ENCODE peak calls at places on chromosome 19, in nine cellular contexts. One of them, this sample, is unnamed.

GRCh38 chr19:4075373-4075772 is 8.7 kb upstream of the ZBTB7A start:
- DNase-seq in adrenal gland: no peak
- DNase-seq in RWPE1: no peak
- DNase-seq in GM23338: no peak
- DNase-seq in aorta: no peak
- DNase-seq in substantia nigra: no peak
- DNase-seq in CD4-positive, alpha-beta memory T cell: no peak
- DNase-seq in CD8-positive, alpha-beta T cell: no peak
- DNase-seq in CD4-positive, alpha-beta T cell: no peak
- DNase-seq in this sample: peak; percentile 65

GRCh38 chr19:54248016-54248601 is 5.5 kb upstream of the LILRA6 start:
- DNase-seq in adrenal gland: peak; percentile 70
- DNase-seq in RWPE1: no peak
- DNase-seq in GM23338: no peak
- DNase-seq in aorta: peak; percentile 78
- DNase-seq in substantia nigra: no peak
- DNase-seq in CD4-positive, alpha-beta memory T cell: no peak
- DNase-seq in CD8-positive, alpha-beta T cell: no peak
- DNase-seq in CD4-positive, alpha-beta T cell: no peak
- DNase-seq in this sample: peak; percentile 70

GRCh38 chr19:13699786-13700185 is 64.5 kb upstream of the MRI1 start:
- DNase-seq in adrenal gland: no peak
- DNase-seq in RWPE1: no peak
- DNase-seq in GM23338: no peak
- DNase-seq in aorta: no peak
- DNase-seq in substantia nigra: no peak
- DNase-seq in CD4-positive, alpha-beta memory T cell: no peak
- DNase-seq in CD8-positive, alpha-beta T cell: no peak
- DNase-seq in CD4-positive, alpha-beta T cell: no peak
- DNase-seq in this sample: no peak

GRCh38 chr19:6271721-6272410 is 7.9 kb downstream of the MLLT1 start:
- DNase-seq in adrenal gland: peak; percentile 92
- DNase-seq in RWPE1: no peak
- DNase-seq in GM23338: peak; percentile 56
- DNase-seq in aorta: peak; percentile 77
- DNase-seq in substantia nigra: no peak
- DNase-seq in CD4-positive, alpha-beta memory T cell: no peak
- DNase-seq in CD8-positive, alpha-beta T cell: no peak
- DNase-seq in CD4-positive, alpha-beta T cell: no peak
- DNase-seq in this sample: peak; percentile 90

GRCh38 chr19:51469162-51469561 is 9.2 kb upstream of the CEACAM18 start:
- DNase-seq in adrenal gland: no peak
- DNase-seq in RWPE1: no peak
- DNase-seq in GM23338: no peak
- DNase-seq in aorta: no peak
- DNase-seq in substantia nigra: no peak
- DNase-seq in CD4-positive, alpha-beta memory T cell: no peak
- DNase-seq in CD8-positive, alpha-beta T cell: no peak
- DNase-seq in CD4-positive, alpha-beta T cell: no peak
- DNase-seq in this sample: no peak

GRCh38 chr19:32890326-32890725 is 20.8 kb upstream of the SLC7A9 start:
- DNase-seq in adrenal gland: no peak
- DNase-seq in RWPE1: no peak
- DNase-seq in GM23338: no peak
- DNase-seq in aorta: no peak
- DNase-seq in substantia nigra: no peak
- DNase-seq in CD4-positive, alpha-beta memory T cell: no peak
- DNase-seq in CD8-positive, alpha-beta T cell: no peak
- DNase-seq in CD4-positive, alpha-beta T cell: no peak
- DNase-seq in this sample: no peak

GRCh38 chr19:35249848-35250711 is 1.3 kb downstream of the LSR start:
- DNase-seq in adrenal gland: no peak
- DNase-seq in RWPE1: no peak
- DNase-seq in GM23338: no peak
- DNase-seq in aorta: no peak
- DNase-seq in substantia nigra: no peak
- DNase-seq in CD4-positive, alpha-beta memory T cell: no peak
- DNase-seq in CD8-positive, alpha-beta T cell: no peak
- DNase-seq in CD4-positive, alpha-beta T cell: no peak
- DNase-seq in this sample: peak; percentile 55

GRCh38 chr19:19110410-19111137 is 27.7 kb downstream of the TMEM161A start:
- DNase-seq in adrenal gland: no peak
- DNase-seq in RWPE1: no peak
- DNase-seq in GM23338: peak; percentile 87
- DNase-seq in aorta: no peak
- DNase-seq in substantia nigra: no peak
- DNase-seq in CD4-positive, alpha-beta memory T cell: peak; percentile 2
- DNase-seq in CD8-positive, alpha-beta T cell: no peak
- DNase-seq in CD4-positive, alpha-beta T cell: no peak
- DNase-seq in this sample: no peak

GRCh38 chr19:41928221-41928683 is at the start of gene ERFL:
- DNase-seq in adrenal gland: no peak
- DNase-seq in RWPE1: no peak
- DNase-seq in GM23338: peak; percentile 50
- DNase-seq in aorta: no peak
- DNase-seq in substantia nigra: no peak
- DNase-seq in CD4-positive, alpha-beta memory T cell: no peak
- DNase-seq in CD8-positive, alpha-beta T cell: no peak
- DNase-seq in CD4-positive, alpha-beta T cell: no peak
- DNase-seq in this sample: no peak

GRCh38 chr19:22832031-22832762 is at the start of gene ZNF723:
- DNase-seq in adrenal gland: no peak
- DNase-seq in RWPE1: no peak
- DNase-seq in GM23338: peak; percentile 4
- DNase-seq in aorta: no peak
- DNase-seq in substantia nigra: no peak
- DNase-seq in CD4-positive, alpha-beta memory T cell: no peak
- DNase-seq in CD8-positive, alpha-beta T cell: no peak
- DNase-seq in CD4-positive, alpha-beta T cell: no peak
- DNase-seq in this sample: no peak

GRCh38 chr19:45215391-45216191 is 29.6 kb downstream of the EXOC3L2 start:
- DNase-seq in adrenal gland: peak; percentile 72
- DNase-seq in RWPE1: no peak
- DNase-seq in GM23338: peak; percentile 77
- DNase-seq in aorta: no peak
- DNase-seq in substantia nigra: no peak
- DNase-seq in CD4-positive, alpha-beta memory T cell: no peak
- DNase-seq in CD8-positive, alpha-beta T cell: no peak
- DNase-seq in CD4-positive, alpha-beta T cell: no peak
- DNase-seq in this sample: peak; percentile 78

GRCh38 chr19:46478356-46478986 is 7.1 kb upstream of the PNMA8A start:
- DNase-seq in adrenal gland: no peak
- DNase-seq in RWPE1: no peak
- DNase-seq in GM23338: peak; percentile 97
- DNase-seq in aorta: peak; percentile 49
- DNase-seq in substantia nigra: no peak
- DNase-seq in CD4-positive, alpha-beta memory T cell: peak; percentile 26
- DNase-seq in CD8-positive, alpha-beta T cell: no peak
- DNase-seq in CD4-positive, alpha-beta T cell: no peak
- DNase-seq in this sample: no peak

GRCh38 chr19:35105411-35106290 is 10.0 kb upstream of the FXYD3 start:
- DNase-seq in adrenal gland: no peak
- DNase-seq in RWPE1: no peak
- DNase-seq in GM23338: no peak
- DNase-seq in aorta: no peak
- DNase-seq in substantia nigra: no peak
- DNase-seq in CD4-positive, alpha-beta memory T cell: no peak
- DNase-seq in CD8-positive, alpha-beta T cell: no peak
- DNase-seq in CD4-positive, alpha-beta T cell: no peak
- DNase-seq in this sample: no peak

GRCh38 chr19:7862413-7862951 is 11.7 kb downstream of the PRR36 start:
- DNase-seq in adrenal gland: peak; percentile 85
- DNase-seq in RWPE1: peak; percentile 80
- DNase-seq in GM23338: peak; percentile 97
- DNase-seq in aorta: no peak
- DNase-seq in substantia nigra: no peak
- DNase-seq in CD4-positive, alpha-beta memory T cell: peak; percentile 65
- DNase-seq in CD8-positive, alpha-beta T cell: peak; percentile 45
- DNase-seq in CD4-positive, alpha-beta T cell: peak; percentile 67
- DNase-seq in this sample: peak; percentile 74

GRCh38 chr19:35130761-35131720 is 3.8 kb downstream of the LGI4 start:
- DNase-seq in adrenal gland: no peak
- DNase-seq in RWPE1: no peak
- DNase-seq in GM23338: no peak
- DNase-seq in aorta: no peak
- DNase-seq in substantia nigra: no peak
- DNase-seq in CD4-positive, alpha-beta memory T cell: no peak
- DNase-seq in CD8-positive, alpha-beta T cell: no peak
- DNase-seq in CD4-positive, alpha-beta T cell: no peak
- DNase-seq in this sample: no peak

GRCh38 chr19:33714149-33714548 is 82.5 kb upstream of the KCTD15 start:
- DNase-seq in adrenal gland: no peak
- DNase-seq in RWPE1: no peak
- DNase-seq in GM23338: no peak
- DNase-seq in aorta: no peak
- DNase-seq in substantia nigra: no peak
- DNase-seq in CD4-positive, alpha-beta memory T cell: no peak
- DNase-seq in CD8-positive, alpha-beta T cell: no peak
- DNase-seq in CD4-positive, alpha-beta T cell: no peak
- DNase-seq in this sample: no peak

GRCh38 chr19:456547-457110 is 4.2 kb downstream of the SHC2 start:
- DNase-seq in adrenal gland: no peak
- DNase-seq in RWPE1: no peak
- DNase-seq in GM23338: peak; percentile 0
- DNase-seq in aorta: no peak
- DNase-seq in substantia nigra: no peak
- DNase-seq in CD4-positive, alpha-beta memory T cell: no peak
- DNase-seq in CD8-positive, alpha-beta T cell: no peak
- DNase-seq in CD4-positive, alpha-beta T cell: no peak
- DNase-seq in this sample: no peak

GRCh38 chr19:24074720-24075119 is 12.3 kb upstream of the ZNF254 start:
- DNase-seq in adrenal gland: peak; percentile 29
- DNase-seq in RWPE1: no peak
- DNase-seq in GM23338: no peak
- DNase-seq in aorta: no peak
- DNase-seq in substantia nigra: no peak
- DNase-seq in CD4-positive, alpha-beta memory T cell: no peak
- DNase-seq in CD8-positive, alpha-beta T cell: no peak
- DNase-seq in CD4-positive, alpha-beta T cell: no peak
- DNase-seq in this sample: no peak

GRCh38 chr19:36152061-36152885 is at the start of gene COX7A1:
- DNase-seq in adrenal gland: peak; percentile 90
- DNase-seq in RWPE1: no peak
- DNase-seq in GM23338: peak; percentile 69
- DNase-seq in aorta: peak; percentile 80
- DNase-seq in substantia nigra: no peak
- DNase-seq in CD4-positive, alpha-beta memory T cell: no peak
- DNase-seq in CD8-positive, alpha-beta T cell: no peak
- DNase-seq in CD4-positive, alpha-beta T cell: no peak
- DNase-seq in this sample: peak; percentile 43

GRCh38 chr19:44847144-44848035 is 1.3 kb downstream of the NECTIN2 start:
- DNase-seq in adrenal gland: peak; percentile 92
- DNase-seq in RWPE1: peak; percentile 55
- DNase-seq in GM23338: peak; percentile 85
- DNase-seq in aorta: peak; percentile 77
- DNase-seq in substantia nigra: no peak
- DNase-seq in CD4-positive, alpha-beta memory T cell: no peak
- DNase-seq in CD8-positive, alpha-beta T cell: no peak
- DNase-seq in CD4-positive, alpha-beta T cell: no peak
- DNase-seq in this sample: peak; percentile 93

DNA sequence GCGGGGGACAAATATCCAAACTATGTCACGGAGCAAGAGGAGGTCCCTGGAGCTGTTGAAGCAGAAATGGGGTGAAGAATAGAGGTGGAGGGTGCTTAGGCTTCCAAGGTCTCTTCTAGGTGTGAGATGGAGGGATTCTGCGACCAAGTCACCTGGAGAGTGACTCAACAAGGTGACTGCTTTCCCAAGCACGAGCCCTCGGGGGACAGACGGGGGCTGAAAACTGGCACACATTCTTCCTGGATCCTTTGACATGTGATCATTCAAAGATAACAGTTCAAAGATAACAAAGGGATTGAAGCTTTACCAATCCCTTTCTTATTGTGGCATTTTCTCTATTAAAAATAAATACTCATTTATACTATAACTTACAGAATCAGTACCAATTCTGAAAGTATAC is 2.2 kb upstream of the TEX101 start:
- DNase-seq in adrenal gland: no peak
- DNase-seq in RWPE1: no peak
- DNase-seq in GM23338: no peak
- DNase-seq in aorta: no peak
- DNase-seq in substantia nigra: no peak
- DNase-seq in CD4-positive, alpha-beta memory T cell: no peak
- DNase-seq in CD8-positive, alpha-beta T cell: no peak
- DNase-seq in CD4-positive, alpha-beta T cell: no peak
- DNase-seq in this sample: no peak
- H3K27ac ChIP-seq in adrenal gland: no peak overlapping the region
- H3K27ac ChIP-seq in RWPE1: no peak overlapping the region
- H3K27ac ChIP-seq in GM23338: no peak overlapping the region
- H3K27ac ChIP-seq in aorta: no peak overlapping the region
- H3K27ac ChIP-seq in substantia nigra: no peak overlapping the region
- H3K27ac ChIP-seq in CD4-positive, alpha-beta memory T cell: no peak overlapping the region
- H3K27ac ChIP-seq in CD8-positive, alpha-beta T cell: no peak overlapping the region
- H3K27ac ChIP-seq in CD4-positive, alpha-beta T cell: no peak overlapping the region
- H3K27ac ChIP-seq in this sample: no peak overlapping the region

GRCh38 chr19:1910169-1910568 is 5.0 kb downstream of the ADAT3 start:
- DNase-seq in adrenal gland: no peak
- DNase-seq in RWPE1: no peak
- DNase-seq in GM23338: no peak
- DNase-seq in aorta: no peak
- DNase-seq in substantia nigra: no peak
- DNase-seq in CD4-positive, alpha-beta memory T cell: no peak
- DNase-seq in CD8-positive, alpha-beta T cell: no peak
- DNase-seq in CD4-positive, alpha-beta T cell: no peak
- DNase-seq in this sample: peak; percentile 80
- H3K27ac ChIP-seq in adrenal gland: no peak overlapping the region
- H3K27ac ChIP-seq in RWPE1: peak overlapping the region; percentile 83
- H3K27ac ChIP-seq in GM23338: no peak overlapping the region
- H3K27ac ChIP-seq in aorta: no peak overlapping the region
- H3K27ac ChIP-seq in substantia nigra: peak overlapping the region; percentile 74
- H3K27ac ChIP-seq in CD4-positive, alpha-beta memory T cell: no peak overlapping the region
- H3K27ac ChIP-seq in CD8-positive, alpha-beta T cell: no peak overlapping the region
- H3K27ac ChIP-seq in CD4-positive, alpha-beta T cell: no peak overlapping the region
- H3K27ac ChIP-seq in this sample: peak overlapping the region; percentile 48

GRCh38 chr19:56156768-56157167 is 15.7 kb downstream of the ZNF444 start:
- DNase-seq in adrenal gland: no peak
- DNase-seq in RWPE1: no peak
- DNase-seq in GM23338: no peak
- DNase-seq in aorta: no peak
- DNase-seq in substantia nigra: no peak
- DNase-seq in CD4-positive, alpha-beta memory T cell: no peak
- DNase-seq in CD8-positive, alpha-beta T cell: no peak
- DNase-seq in CD4-positive, alpha-beta T cell: no peak
- DNase-seq in this sample: peak; percentile 57
- H3K27ac ChIP-seq in adrenal gland: peak overlapping the region; percentile 63
- H3K27ac ChIP-seq in RWPE1: no peak overlapping the region
- H3K27ac ChIP-seq in GM23338: no peak overlapping the region
- H3K27ac ChIP-seq in aorta: no peak overlapping the region
- H3K27ac ChIP-seq in substantia nigra: no peak overlapping the region
- H3K27ac ChIP-seq in CD4-positive, alpha-beta memory T cell: no peak overlapping the region
- H3K27ac ChIP-seq in CD8-positive, alpha-beta T cell: no peak overlapping the region
- H3K27ac ChIP-seq in CD4-positive, alpha-beta T cell: no peak overlapping the region
- H3K27ac ChIP-seq in this sample: peak overlapping the region; percentile 89

DNA sequence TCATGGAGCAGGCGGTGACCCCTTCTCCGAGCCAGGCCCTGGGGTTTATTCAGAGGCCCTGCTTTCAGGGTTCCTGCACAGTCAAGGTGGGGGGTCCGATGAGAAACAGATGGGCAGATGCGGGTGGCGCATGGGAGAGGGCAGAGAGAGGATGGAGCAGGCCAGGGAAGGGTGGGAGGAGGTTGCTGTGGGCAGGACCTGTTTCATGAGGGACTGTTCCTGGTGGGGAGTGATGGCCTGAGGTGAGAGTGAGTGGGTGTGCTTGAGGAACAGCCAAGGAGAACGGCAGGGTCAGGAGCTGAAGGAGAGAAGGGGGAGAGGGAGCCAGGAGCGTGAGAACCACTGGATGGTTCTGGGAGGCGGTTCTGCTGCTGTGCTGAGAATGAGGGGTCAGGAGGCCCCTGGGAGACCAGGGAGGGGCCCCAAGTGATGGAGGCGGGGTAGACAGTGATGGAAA is 7.7 kb downstream of the SIN3B start:
- DNase-seq in adrenal gland: no peak
- DNase-seq in RWPE1: no peak
- DNase-seq in GM23338: no peak
- DNase-seq in aorta: peak; percentile 16
- DNase-seq in substantia nigra: no peak
- DNase-seq in CD4-positive, alpha-beta memory T cell: no peak
- DNase-seq in CD8-positive, alpha-beta T cell: no peak
- DNase-seq in CD4-positive, alpha-beta T cell: no peak
- DNase-seq in this sample: no peak
- H3K27ac ChIP-seq in adrenal gland: no peak overlapping the region
- H3K27ac ChIP-seq in RWPE1: no peak overlapping the region
- H3K27ac ChIP-seq in GM23338: no peak overlapping the region
- H3K27ac ChIP-seq in aorta: no peak overlapping the region
- H3K27ac ChIP-seq in substantia nigra: no peak overlapping the region
- H3K27ac ChIP-seq in CD4-positive, alpha-beta memory T cell: no peak overlapping the region
- H3K27ac ChIP-seq in CD8-positive, alpha-beta T cell: no peak overlapping the region
- H3K27ac ChIP-seq in CD4-positive, alpha-beta T cell: no peak overlapping the region
- H3K27ac ChIP-seq in this sample: no peak overlapping the region